ENCODE peak calls at places on chromosomes 5 and 9, in eight cellular contexts. One of them, this sample, is unnamed.

GRCh38 chr9:134321571-134321930 is 4.7 kb upstream of the RXRA start:
- DNase-seq in HuH-7: no peak
- DNase-seq in cardiac muscle cell: no peak
- DNase-seq in SJSA1: no peak
- DNase-seq in H7: no peak
- DNase-seq in LoVo: no peak
- DNase-seq in ELR: no peak
- DNase-seq in RWPE1: no peak
- DNase-seq in this sample: no peak

GRCh38 chr5:154851351-154851750 is 948 bp upstream of the FAXDC2 start:
- DNase-seq in HuH-7: no peak
- DNase-seq in cardiac muscle cell: no peak
- DNase-seq in SJSA1: no peak
- DNase-seq in H7: no peak
- DNase-seq in LoVo: no peak
- DNase-seq in ELR: no peak
- DNase-seq in RWPE1: no peak
- DNase-seq in this sample: no peak

GRCh38 chr9:134420974-134421432 is 94.7 kb downstream of the RXRA start:
- DNase-seq in HuH-7: no peak
- DNase-seq in cardiac muscle cell: no peak
- DNase-seq in SJSA1: no peak
- DNase-seq in H7: no peak
- DNase-seq in LoVo: no peak
- DNase-seq in ELR: no peak
- DNase-seq in RWPE1: no peak
- DNase-seq in this sample: no peak

GRCh38 chr5:98050583-98050982 is 722.9 kb upstream of the RGMB start:
- DNase-seq in HuH-7: no peak
- DNase-seq in cardiac muscle cell: no peak
- DNase-seq in SJSA1: no peak
- DNase-seq in H7: no peak
- DNase-seq in LoVo: peak; percentile 32
- DNase-seq in ELR: peak; percentile 85
- DNase-seq in RWPE1: peak; percentile 5
- DNase-seq in this sample: no peak

GRCh38 chr5:147190236-147190815 is 44.5 kb upstream of the STK32A start:
- DNase-seq in HuH-7: no peak
- DNase-seq in cardiac muscle cell: no peak
- DNase-seq in SJSA1: no peak
- DNase-seq in H7: no peak
- DNase-seq in LoVo: no peak
- DNase-seq in ELR: no peak
- DNase-seq in RWPE1: no peak
- DNase-seq in this sample: no peak

GRCh38 chr5:113218200-113218599 is 216.6 kb downstream of the TSSK1B start:
- DNase-seq in HuH-7: peak; percentile 28
- DNase-seq in cardiac muscle cell: peak; percentile 79
- DNase-seq in SJSA1: no peak
- DNase-seq in H7: peak; percentile 44
- DNase-seq in LoVo: no peak
- DNase-seq in ELR: no peak
- DNase-seq in RWPE1: no peak
- DNase-seq in this sample: no peak

GRCh38 chr9:78064075-78064474 is 32.5 kb upstream of the GNAQ start:
- DNase-seq in HuH-7: no peak
- DNase-seq in cardiac muscle cell: no peak
- DNase-seq in SJSA1: no peak
- DNase-seq in H7: no peak
- DNase-seq in LoVo: no peak
- DNase-seq in ELR: no peak
- DNase-seq in RWPE1: no peak
- DNase-seq in this sample: no peak

GRCh38 chr5:135204151-135204600 is 170.1 kb upstream of the PITX1 start:
- DNase-seq in HuH-7: no peak
- DNase-seq in cardiac muscle cell: no peak
- DNase-seq in SJSA1: peak; percentile 41
- DNase-seq in H7: no peak
- DNase-seq in LoVo: no peak
- DNase-seq in ELR: peak; percentile 77
- DNase-seq in RWPE1: no peak
- DNase-seq in this sample: no peak

GRCh38 chr9:935348-935965 is 41.0 kb upstream of the DMRT3 start:
- DNase-seq in HuH-7: no peak
- DNase-seq in cardiac muscle cell: peak; percentile 73
- DNase-seq in SJSA1: no peak
- DNase-seq in H7: no peak
- DNase-seq in LoVo: no peak
- DNase-seq in ELR: peak; percentile 16
- DNase-seq in RWPE1: peak; percentile 29
- DNase-seq in this sample: no peak

GRCh38 chr9:123358181-123358894 is 2.3 kb downstream of the CRB2 start:
- DNase-seq in HuH-7: no peak
- DNase-seq in cardiac muscle cell: no peak
- DNase-seq in SJSA1: no peak
- DNase-seq in H7: peak; percentile 87
- DNase-seq in LoVo: no peak
- DNase-seq in ELR: no peak
- DNase-seq in RWPE1: no peak
- DNase-seq in this sample: no peak

GRCh38 chr9:133560311-133560710 is 25.8 kb downstream of the ADAMTSL2 start:
- DNase-seq in HuH-7: no peak
- DNase-seq in cardiac muscle cell: no peak
- DNase-seq in SJSA1: no peak
- DNase-seq in H7: no peak
- DNase-seq in LoVo: no peak
- DNase-seq in ELR: no peak
- DNase-seq in RWPE1: no peak
- DNase-seq in this sample: no peak

This sample was measured in brain pericyte.